ENCODE peak calls at places on chromosomes 2 and 18, in four cellular contexts. One of them, this sample, is unnamed.

GRCh38 chr18:14174706-14175085 is 42.5 kb upstream of the ZNF519 start:
- DNase-seq in left lung: peak; percentile 78
- DNase-seq in mesendoderm: no peak
- DNase-seq in ovary: no peak
- DNase-seq in this sample: no peak

GRCh38 chr2:112724611-112725525 is 4.0 kb downstream of the NT5DC4 start:
- DNase-seq in ovary: no peak
- DNase-seq in mesendoderm: peak; percentile 49
- DNase-seq in left lung: peak; percentile 82
- DNase-seq in this sample: no peak

GRCh38 chr2:216031960-216032689 is 18.8 kb upstream of the MREG start:
- DNase-seq in left lung: no peak
- DNase-seq in ovary: no peak
- DNase-seq in mesendoderm: no peak
- DNase-seq in this sample: no peak

GRCh38 chr2:203594541-203594940 is 59.4 kb upstream of the RAPH1 start:
- DNase-seq in ovary: no peak
- DNase-seq in left lung: no peak
- DNase-seq in mesendoderm: no peak
- DNase-seq in this sample: no peak

GRCh38 chr2:237291138-237291792 is 122.7 kb downstream of the COL6A3 start:
- DNase-seq in left lung: peak; percentile 87
- DNase-seq in ovary: peak; percentile 95
- DNase-seq in mesendoderm: peak; percentile 45
- DNase-seq in this sample: peak; percentile 99

GRCh38 chr2:126657146-126657635 is 1.2 kb downstream of the GYPC start:
- DNase-seq in left lung: no peak
- DNase-seq in ovary: peak; percentile 84
- DNase-seq in mesendoderm: peak; percentile 57
- DNase-seq in this sample: peak; percentile 95

GRCh38 chr2:132037527-132038178 is 124.1 kb downstream of the ANKRD30BL start:
- DNase-seq in left lung: peak; percentile 37
- DNase-seq in mesendoderm: peak; percentile 44
- DNase-seq in ovary: no peak
- DNase-seq in this sample: peak; percentile 58

GRCh38 chr2:219161097-219161496 is 482 bp upstream of the NHEJ1 start:
- DNase-seq in mesendoderm: no peak
- DNase-seq in ovary: no peak
- DNase-seq in left lung: no peak
- DNase-seq in this sample: no peak

GRCh38 chr2:85396531-85397470 is 13.4 kb downstream of the CAPG start:
- DNase-seq in mesendoderm: no peak
- DNase-seq in ovary: no peak
- DNase-seq in left lung: no peak
- DNase-seq in this sample: peak; percentile 73

GRCh38 chr2:169129703-169130243 is 60.4 kb downstream of the DHRS9 start:
- DNase-seq in left lung: no peak
- DNase-seq in mesendoderm: no peak
- DNase-seq in ovary: no peak
- DNase-seq in this sample: no peak

GRCh38 chr18:6024740-6025139 is 129.4 kb upstream of the TMEM200C start:
- DNase-seq in left lung: no peak
- DNase-seq in ovary: no peak
- DNase-seq in mesendoderm: no peak
- DNase-seq in this sample: no peak

DNA sequence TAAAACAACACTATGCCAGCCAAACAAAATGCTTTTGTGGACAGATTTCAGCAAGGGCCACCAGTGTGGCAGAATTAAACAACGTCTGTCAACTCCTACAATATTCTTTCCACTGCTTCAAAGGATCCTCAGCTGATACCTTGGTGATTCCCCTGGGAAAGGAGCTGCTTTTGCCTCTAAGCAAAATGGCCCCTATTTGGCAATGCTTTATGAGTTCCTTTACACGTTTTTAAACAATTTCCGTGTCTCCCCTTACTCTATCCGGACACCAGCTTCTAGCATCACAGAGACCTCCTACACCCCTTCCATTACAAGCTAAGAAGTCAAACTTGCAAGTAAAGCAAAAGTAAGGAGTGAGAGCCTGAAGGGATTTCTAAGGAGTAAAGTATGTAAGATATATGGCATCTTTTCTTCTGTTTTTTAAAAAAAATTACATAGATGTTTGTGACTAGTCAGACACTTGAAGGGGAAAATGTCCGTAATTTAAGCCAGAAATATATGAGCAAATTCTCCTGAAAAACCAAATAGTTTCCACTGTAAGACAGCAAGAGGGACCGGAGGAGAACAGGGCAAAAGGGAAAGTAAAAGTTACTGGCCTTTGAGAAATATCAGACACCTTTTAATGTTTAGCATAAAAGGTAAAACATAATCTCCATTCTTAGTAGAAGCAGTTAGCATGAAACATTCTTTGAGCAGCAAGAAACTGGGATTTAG is 1.9 kb downstream of the SOS1 start:
- DNase-seq in mesendoderm: no peak
- DNase-seq in left lung: no peak
- DNase-seq in ovary: no peak
- DNase-seq in this sample: no peak
- H3K27ac ChIP-seq in mesendoderm: no peak overlapping the region
- H3K27ac ChIP-seq in left lung: peak overlapping the region; percentile 97
- H3K27ac ChIP-seq in ovary: no peak overlapping the region
- H3K27ac ChIP-seq in this sample: peak overlapping the region; percentile 97

GRCh38 chr2:98463551-98463971 is 18.9 kb downstream of the INPP4A start:
- DNase-seq in left lung: no peak
- DNase-seq in mesendoderm: peak; percentile 57
- DNase-seq in ovary: no peak
- DNase-seq in this sample: peak; percentile 54

GRCh38 chr2:98463081-98463481 is 18.4 kb downstream of the INPP4A start:
- DNase-seq in mesendoderm: no peak
- DNase-seq in left lung: no peak
- DNase-seq in ovary: no peak
- DNase-seq in this sample: peak; percentile 35

GRCh38 chr2:98465456-98466201 is 21.0 kb downstream of the INPP4A start:
- DNase-seq in mesendoderm: no peak
- DNase-seq in ovary: peak; percentile 52
- DNase-seq in left lung: peak; percentile 90
- DNase-seq in this sample: peak; percentile 81

GRCh38 chr2:98464772-98465310 is 20.2 kb downstream of the INPP4A start:
- DNase-seq in ovary: no peak
- DNase-seq in left lung: no peak
- DNase-seq in mesendoderm: peak; percentile 91
- DNase-seq in this sample: peak; percentile 61

GRCh38 chr2:98463988-98464771 is 19.5 kb downstream of the INPP4A start:
- DNase-seq in mesendoderm: peak; percentile 75
- DNase-seq in ovary: no peak
- DNase-seq in left lung: no peak
- DNase-seq in this sample: peak; percentile 49
- H3K27ac ChIP-seq in mesendoderm: peak overlapping the region; percentile 55
- H3K27ac ChIP-seq in ovary: no peak overlapping the region
- H3K27ac ChIP-seq in left lung: peak overlapping the region; percentile 57
- H3K27ac ChIP-seq in this sample: peak overlapping the region; percentile 64

GRCh38 chr2:187500585-187501359 is 52.7 kb upstream of the CALCRL start:
- DNase-seq in mesendoderm: peak; percentile 83
- DNase-seq in left lung: no peak
- DNase-seq in ovary: no peak
- DNase-seq in this sample: no peak
- H3K27ac ChIP-seq in mesendoderm: no peak overlapping the region
- H3K27ac ChIP-seq in left lung: no peak overlapping the region
- H3K27ac ChIP-seq in ovary: no peak overlapping the region
- H3K27ac ChIP-seq in this sample: no peak overlapping the region

DNA sequence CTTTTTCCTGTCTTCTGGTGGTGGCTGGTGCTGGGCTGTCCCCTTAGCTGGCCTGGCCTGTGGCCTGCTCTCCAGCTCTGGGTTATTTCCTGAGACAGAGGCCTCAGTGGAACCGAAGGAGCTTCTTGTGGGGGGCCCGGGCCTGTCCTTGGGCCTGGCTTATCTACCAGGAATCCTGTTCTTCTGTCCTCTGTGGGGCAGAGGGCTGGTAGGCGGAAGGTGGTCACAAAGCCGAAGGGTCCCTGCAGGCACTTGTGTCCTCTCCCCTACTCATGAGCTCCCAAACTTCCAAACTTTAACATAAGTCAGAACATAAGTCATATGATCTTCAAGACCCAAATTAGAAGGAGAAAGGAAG is 74.6 kb upstream of the MCFD2 start:
- DNase-seq in ovary: peak; percentile 29
- DNase-seq in left lung: no peak
- DNase-seq in mesendoderm: no peak
- DNase-seq in this sample: no peak
- H3K27ac ChIP-seq in ovary: peak overlapping the region; percentile 34
- H3K27ac ChIP-seq in left lung: no peak overlapping the region
- H3K27ac ChIP-seq in mesendoderm: no peak overlapping the region
- H3K27ac ChIP-seq in this sample: peak overlapping the region; percentile 88

GRCh38 chr18:48410095-48410920 is 1.1 kb upstream of the ZBTB7C start:
- DNase-seq in left lung: peak; percentile 96
- DNase-seq in ovary: peak; percentile 95
- DNase-seq in mesendoderm: peak; percentile 93
- DNase-seq in this sample: peak; percentile 94
- H3K27ac ChIP-seq in left lung: peak overlapping the region; percentile 68
- H3K27ac ChIP-seq in ovary: no peak overlapping the region
- H3K27ac ChIP-seq in mesendoderm: no peak overlapping the region
- H3K27ac ChIP-seq in this sample: peak overlapping the region; percentile 93

GRCh38 chr2:64914735-64915509 is 74.3 kb upstream of the SLC1A4 start:
- DNase-seq in left lung: no peak
- DNase-seq in ovary: peak; percentile 55
- DNase-seq in mesendoderm: no peak
- DNase-seq in this sample: peak; percentile 79
- H3K27ac ChIP-seq in left lung: no peak overlapping the region
- H3K27ac ChIP-seq in ovary: no peak overlapping the region
- H3K27ac ChIP-seq in mesendoderm: no peak overlapping the region
- H3K27ac ChIP-seq in this sample: peak overlapping the region; percentile 30

GRCh38 chr18:41075212-41075611 is 879.8 kb upstream of the PIK3C3 start:
- DNase-seq in left lung: no peak
- DNase-seq in mesendoderm: peak; percentile 53
- DNase-seq in ovary: no peak
- DNase-seq in this sample: no peak

GRCh38 chr18:41071826-41072225 is 883.2 kb upstream of the PIK3C3 start:
- DNase-seq in ovary: no peak
- DNase-seq in mesendoderm: no peak
- DNase-seq in left lung: no peak
- DNase-seq in this sample: no peak

GRCh38 chr18:41073372-41073954 is 881.6 kb upstream of the PIK3C3 start:
- DNase-seq in ovary: no peak
- DNase-seq in mesendoderm: no peak
- DNase-seq in left lung: no peak
- DNase-seq in this sample: no peak

GRCh38 chr18:41069166-41069565 is 885.9 kb upstream of the PIK3C3 start:
- DNase-seq in mesendoderm: no peak
- DNase-seq in ovary: no peak
- DNase-seq in left lung: no peak
- DNase-seq in this sample: no peak

DNA sequence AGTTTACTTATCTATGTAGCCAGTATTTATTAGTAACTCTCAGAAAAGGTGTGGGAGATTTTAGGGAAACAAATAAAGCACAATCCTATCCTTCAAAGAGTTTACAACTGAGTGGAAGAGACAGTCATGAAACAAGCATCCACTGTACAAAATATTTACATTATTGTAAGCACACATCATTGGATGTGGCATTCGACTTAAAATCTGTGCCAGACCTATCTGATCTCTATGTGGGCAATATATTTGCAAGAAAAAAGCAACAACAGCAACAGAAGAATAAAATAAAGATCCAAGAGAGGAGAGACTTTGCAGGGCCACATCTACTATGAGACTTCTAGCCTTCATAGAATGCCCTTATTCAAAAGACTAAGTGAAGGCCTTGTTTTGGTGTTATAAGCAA is 882.1 kb upstream of the PIK3C3 start:
- DNase-seq in left lung: no peak
- DNase-seq in mesendoderm: no peak
- DNase-seq in ovary: no peak
- DNase-seq in this sample: no peak
- H3K27ac ChIP-seq in left lung: no peak overlapping the region
- H3K27ac ChIP-seq in mesendoderm: no peak overlapping the region
- H3K27ac ChIP-seq in ovary: no peak overlapping the region
- H3K27ac ChIP-seq in this sample: no peak overlapping the region

GRCh38 chr2:100741880-100742814 is 77.8 kb upstream of the NPAS2 start:
- DNase-seq in left lung: no peak
- DNase-seq in ovary: no peak
- DNase-seq in mesendoderm: no peak
- DNase-seq in this sample: peak; percentile 72
- H3K27ac ChIP-seq in left lung: peak overlapping the region; percentile 71
- H3K27ac ChIP-seq in ovary: no peak overlapping the region
- H3K27ac ChIP-seq in mesendoderm: no peak overlapping the region
- H3K27ac ChIP-seq in this sample: peak overlapping the region; percentile 58

DNA sequence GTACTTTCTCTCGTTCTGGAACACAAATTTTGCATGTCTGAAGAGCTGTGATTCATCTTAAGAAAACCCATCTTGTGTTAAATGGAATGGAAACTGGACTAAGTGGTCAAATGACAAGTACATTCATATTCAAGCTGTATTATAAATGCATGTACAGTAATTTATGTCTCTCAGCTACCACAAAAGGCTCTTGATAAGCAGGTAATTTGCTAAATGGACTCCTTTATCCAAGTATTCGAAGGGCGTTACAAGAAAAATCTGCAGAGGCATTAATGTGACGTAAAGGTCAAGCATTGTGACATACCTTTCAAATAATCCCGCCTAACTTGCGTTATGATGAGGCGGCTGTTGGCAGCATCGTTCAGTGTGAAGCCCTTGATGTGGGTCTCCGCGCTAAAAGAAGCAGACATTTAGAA is 66.6 kb downstream of the ABCG8 start:
- DNase-seq in ovary: no peak
- DNase-seq in mesendoderm: no peak
- DNase-seq in left lung: no peak
- DNase-seq in this sample: no peak
- H3K27ac ChIP-seq in ovary: no peak overlapping the region
- H3K27ac ChIP-seq in mesendoderm: no peak overlapping the region
- H3K27ac ChIP-seq in left lung: no peak overlapping the region
- H3K27ac ChIP-seq in this sample: no peak overlapping the region